ENCODE peak calls at places on chromosomes 13 and 19, in eight cellular contexts. C is ovary, P is AG04449, F is thoracic aorta, E is heart left ventricle, S is fibroblast of lung, Y is BJ, U is GM23338. X is an unnamed sample.

GRCh38 chr19:6378036-6378435 is 2.3 kb upstream of the PSPN start:
- DNase-seq in P (peak; percentile 23), U (peak; percentile 44), C (no peak), Y (peak; percentile 37), S (no peak), E (no peak), F (no peak), X (no peak)

GRCh38 chr13:48818495-48818961 is 157.2 kb upstream of the FNDC3A start:
- DNase-seq in P (peak; percentile 90), Y (peak; percentile 97), C (no peak), E (no peak), S (peak; percentile 98), F (no peak), U (peak; percentile 15), X (peak; percentile 89)

GRCh38 chr13:26961890-26962615 is 201.5 kb upstream of the GPR12 start:
- DNase-seq in F (no peak), S (no peak), Y (no peak), U (no peak), C (no peak), P (no peak), E (no peak), X (no peak)

GRCh38 chr19:45419396-45419795 is 4.3 kb downstream of the ERCC1 start:
- DNase-seq in S (no peak), P (no peak), F (no peak), C (no peak), Y (no peak), E (peak; percentile 58), U (no peak), X (no peak)

GRCh38 chr19:40811478-40812341 is 12.7 kb downstream of the EGLN2 start:
- DNase-seq in S (no peak), Y (no peak), C (peak; percentile 51), F (no peak), U (peak; percentile 60), P (no peak), E (no peak), X (no peak)

GRCh38 chr13:79631260-79631659 is 150.3 kb downstream of the NDFIP2 start:
- DNase-seq in S (peak; percentile 84), Y (peak; percentile 82), U (peak; percentile 12), P (peak; percentile 23), E (no peak), C (no peak), F (no peak), X (peak; percentile 84)

GRCh38 chr13:67642638-67643037 is 412.5 kb upstream of the PCDH9 start:
- DNase-seq in C (no peak), S (no peak), U (no peak), E (no peak), F (no peak), P (no peak), Y (no peak), X (no peak)

GRCh38 chr19:3268326-3268725 is 43.9 kb downstream of the CELF5 start:
- DNase-seq in C (no peak), Y (no peak), S (no peak), F (no peak), U (no peak), P (no peak), E (no peak), X (no peak)

GRCh38 chr19:45217193-45217956 is 27.8 kb downstream of the EXOC3L2 start:
- DNase-seq in S (no peak), Y (no peak), F (no peak), U (peak; percentile 46), C (no peak), E (no peak), P (no peak), X (peak; percentile 14)

GRCh38 chr19:10104665-10105221 is 1.4 kb upstream of the PPAN start:
- DNase-seq in Y (no peak), P (no peak), U (no peak), S (no peak), E (no peak), F (no peak), C (no peak), X (no peak)

GRCh38 chr19:35087393-35087792 is 28.2 kb upstream of the FXYD3 start:
- DNase-seq in U (no peak), S (no peak), E (no peak), F (no peak), P (no peak), C (no peak), Y (no peak), X (no peak)

GRCh38 chr19:35089554-35089953 is 26.1 kb upstream of the FXYD3 start:
- DNase-seq in C (no peak), U (no peak), P (no peak), Y (no peak), E (no peak), S (no peak), F (no peak), X (no peak)

GRCh38 chr19:35090795-35091214 is 24.8 kb upstream of the FXYD3 start:
- DNase-seq in U (peak; percentile 90), P (no peak), Y (no peak), S (no peak), C (no peak), F (no peak), E (no peak), X (no peak)

GRCh38 chr19:35088514-35088913 is 27.1 kb upstream of the FXYD3 start:
- DNase-seq in C (no peak), P (peak; percentile 71), Y (peak; percentile 41), S (peak; percentile 77), E (no peak), F (no peak), U (no peak), X (peak; percentile 89)

GRCh38 chr19:35090160-35090794 is 25.3 kb upstream of the FXYD3 start:
- DNase-seq in U (peak; percentile 93), F (no peak), S (peak; percentile 69), Y (no peak), P (no peak), C (peak; percentile 65), E (peak; percentile 54), X (peak; percentile 42)
- H3K4me3 ChIP-seq in U (peak overlapping the region; percentile 53), F (no peak overlapping the region), S (no peak overlapping the region), Y (no peak overlapping the region), P (no peak overlapping the region), C (no peak overlapping the region), E (no peak overlapping the region), X (no peak overlapping the region)

GRCh38 chr19:17718467-17718987 is 753 bp upstream of the MAP1S start:
- DNase-seq in C (no peak), E (no peak), Y (no peak), P (no peak), F (no peak), S (no peak), U (no peak), X (no peak)

GRCh38 chr19:17718988-17719711 is at the start of gene MAP1S:
- DNase-seq in F (no peak), P (no peak), E (peak; percentile 69), U (peak; percentile 95), S (peak; percentile 40), C (peak; percentile 41), Y (no peak), X (peak; percentile 76)

GRCh38 chr19:17719730-17720486 is 628 bp downstream of the MAP1S start:
- DNase-seq in E (no peak), P (no peak), F (no peak), S (no peak), Y (no peak), U (peak; percentile 43), C (no peak), X (no peak)

GRCh38 chr19:17720487-17720839 is 1.2 kb downstream of the MAP1S start:
- DNase-seq in P (no peak), Y (no peak), S (no peak), E (no peak), U (no peak), F (no peak), C (no peak), X (no peak)

DNA sequence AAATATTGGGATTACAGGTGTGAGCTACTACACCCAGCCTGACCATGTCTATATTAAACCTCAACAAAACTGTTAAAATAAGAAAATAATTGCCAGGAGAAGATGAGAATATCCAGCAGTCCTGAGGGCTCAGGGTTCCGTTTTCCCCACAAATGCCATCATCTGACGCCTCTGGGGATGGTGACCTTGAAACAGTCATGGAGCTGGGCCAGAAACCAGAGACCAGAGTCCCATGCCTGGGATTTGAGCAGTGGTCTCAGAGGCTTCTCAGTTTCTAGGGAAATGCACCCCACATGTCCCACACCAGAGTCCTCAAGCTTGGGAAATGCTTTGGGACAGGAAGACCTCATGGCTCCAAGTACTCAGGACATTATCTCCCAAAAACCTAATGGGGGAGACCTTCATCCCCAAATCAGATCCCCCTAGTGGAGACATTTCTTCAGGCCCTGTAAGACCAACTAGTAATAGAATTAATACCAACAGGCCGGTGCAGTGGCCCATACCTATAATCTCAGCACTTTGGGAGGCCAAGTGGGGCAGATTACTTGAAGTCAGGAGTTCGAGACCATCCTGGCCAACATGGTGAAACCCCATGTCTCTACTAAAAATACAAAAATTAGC is 2.9 kb upstream of the MAP1S start:
- DNase-seq in S (no peak), F (no peak), U (peak; percentile 67), E (no peak), P (no peak), C (no peak), Y (no peak), X (peak; percentile 26)
- TF ChIP-seq CTCF in S (no peak), F (peak; percentile 23), U (peak; percentile 34), E (no peak), P (no peak), C (no peak), Y (peak; percentile 14), X (peak; percentile 6)

GRCh38 chr13:106498158-106498557 is 37.3 kb downstream of the EFNB2 start:
- DNase-seq in C (no peak), Y (no peak), F (no peak), P (no peak), S (no peak), E (no peak), U (no peak), X (no peak)

GRCh38 chr13:106500450-106500849 is 35.0 kb downstream of the EFNB2 start:
- DNase-seq in S (no peak), F (no peak), P (no peak), U (no peak), Y (no peak), C (no peak), E (no peak), X (no peak)

GRCh38 chr13:106499113-106499512 is 36.3 kb downstream of the EFNB2 start:
- DNase-seq in S (no peak), Y (no peak), U (no peak), F (no peak), E (no peak), P (no peak), C (no peak), X (no peak)

GRCh38 chr13:106498571-106498970 is 36.9 kb downstream of the EFNB2 start:
- DNase-seq in F (no peak), E (no peak), U (no peak), S (no peak), C (no peak), Y (no peak), P (no peak), X (no peak)

DNA sequence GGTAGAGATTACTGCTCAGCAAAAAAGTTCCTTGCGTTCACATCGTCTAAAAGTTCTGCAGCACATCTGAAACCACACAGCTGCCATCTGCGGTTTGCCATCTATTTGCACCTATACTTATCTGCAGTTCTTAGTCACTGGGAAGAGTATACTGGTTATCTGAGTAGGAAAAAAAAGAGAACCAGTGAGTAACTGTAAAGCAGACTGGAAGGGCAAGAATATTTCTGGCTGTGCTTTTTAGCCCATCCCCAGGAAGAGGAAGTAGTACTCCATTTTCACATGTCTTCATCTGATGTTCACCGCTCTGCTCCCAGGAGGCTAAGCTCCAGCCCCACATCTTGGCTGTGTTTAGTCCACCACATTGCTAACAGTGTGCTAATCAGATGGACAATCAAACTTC is 35.6 kb downstream of the EFNB2 start:
- DNase-seq in P (no peak), C (no peak), Y (no peak), F (no peak), E (no peak), S (no peak), U (no peak), X (peak; percentile 25)
- H3K4me3 ChIP-seq in P (no peak overlapping the region), C (no peak overlapping the region), Y (no peak overlapping the region), F (no peak overlapping the region), E (no peak overlapping the region), S (no peak overlapping the region), U (no peak overlapping the region), X (no peak overlapping the region)

GRCh38 chr13:23741879-23742510 is 147.2 kb downstream of the MIPEP start:
- DNase-seq in Y (no peak), U (peak; percentile 81), C (no peak), P (no peak), S (no peak), F (no peak), E (no peak), X (no peak)
- TF ChIP-seq CTCF in Y (peak; percentile 39), U (peak; percentile 55), C (no peak), P (no peak), S (peak; percentile 55), F (peak; percentile 33), E (no peak), X (peak; percentile 23)